ENCODE peak calls at places on chromosomes 11 and 22, in seven cellular contexts. Z, D, H, M, T, J and U are unnamed samples.

GRCh38 chr11:10409207-10409661 is 45.8 kb upstream of the AMPD3 start:
- DNase-seq in Z (peak; percentile 57), D (no peak), H (no peak), M (peak; percentile 50), T (no peak), J (no peak), U (no peak)

GRCh38 chr11:106415510-106415909 is 338.0 kb downstream of the AASDHPPT start:
- DNase-seq in Z (no peak), D (no peak), H (no peak), M (no peak), T (no peak), J (no peak), U (no peak)

GRCh38 chr22:45212306-45212709 is 28.4 kb downstream of the KIAA0930 start:
- DNase-seq in Z (peak; percentile 78), D (no peak), H (peak; percentile 93), M (peak; percentile 89), T (peak; percentile 76), J (no peak), U (peak; percentile 89)

GRCh38 chr11:14443642-14444041 is 56.0 kb downstream of the COPB1 start:
- DNase-seq in Z (no peak), D (no peak), H (peak; percentile 42), M (no peak), T (no peak), J (no peak), U (peak; percentile 37)

GRCh38 chr22:40602231-40602630 is 34.3 kb downstream of the MRTFA start:
- DNase-seq in Z (no peak), D (no peak), H (peak; percentile 18), M (no peak), T (no peak), J (no peak), U (peak; percentile 13)

GRCh38 chr11:61587541-61587941 is 6.7 kb upstream of the SYT7 start:
- DNase-seq in Z (peak; percentile 67), D (no peak), H (no peak), M (no peak), T (peak; percentile 95), J (peak; percentile 13), U (no peak)

GRCh38 chr11:21785351-21785750 is 407.5 kb upstream of the ANO5 start:
- DNase-seq in Z (no peak), D (no peak), H (no peak), M (no peak), T (no peak), J (no peak), U (no peak)

GRCh38 chr11:68447015-68447801 is 13.3 kb upstream of the PPP6R3 start:
- DNase-seq in Z (peak; percentile 78), D (peak; percentile 78), H (peak; percentile 58), M (no peak), T (peak; percentile 97), J (peak; percentile 58), U (peak; percentile 74)

GRCh38 chr11:72789493-72790131 is 4.2 kb downstream of the STARD10 start:
- DNase-seq in Z (no peak), D (no peak), H (no peak), M (no peak), T (peak; percentile 46), J (no peak), U (peak; percentile 40)

GRCh38 chr22:39967996-39968968 is 8.1 kb downstream of the TMA7B start:
- DNase-seq in Z (no peak), D (no peak), H (peak; percentile 13), M (peak; percentile 59), T (peak; percentile 64), J (no peak), U (peak; percentile 70)

GRCh38 chr11:32881286-32881685 is 11.3 kb upstream of the QSER1 start:
- DNase-seq in Z (no peak), D (no peak), H (no peak), M (no peak), T (no peak), J (no peak), U (no peak)

GRCh38 chr11:36156486-36157150 is 132.6 kb downstream of the COMMD9 start:
- DNase-seq in Z (no peak), D (no peak), H (no peak), M (no peak), T (no peak), J (no peak), U (peak; percentile 57)

GRCh38 chr11:93444671-93445073 is 98.5 kb downstream of the SMCO4 start:
- DNase-seq in Z (no peak), D (no peak), H (peak; percentile 55), M (no peak), T (peak; percentile 7), J (no peak), U (peak; percentile 42)

GRCh38 chr22:49882519-49883293 is 29.1 kb downstream of the ZBED4 start:
- DNase-seq in Z (no peak), D (no peak), H (peak; percentile 13), M (no peak), T (no peak), J (no peak), U (peak; percentile 13)

GRCh38 chr11:17986007-17986710 is 26.7 kb downstream of the SERGEF start:
- DNase-seq in Z (peak; percentile 45), D (no peak), H (peak; percentile 85), M (no peak), T (no peak), J (no peak), U (peak; percentile 72)

GRCh38 chr22:48238966-48239365 is 1476.5 kb downstream of the TBC1D22A start:
- DNase-seq in Z (no peak), D (no peak), H (no peak), M (peak; percentile 44), T (peak; percentile 37), J (no peak), U (no peak)

GRCh38 chr11:80702264-80702663 is 1261.4 kb upstream of the TENM4 start:
- DNase-seq in Z (no peak), D (no peak), H (no peak), M (no peak), T (no peak), J (no peak), U (no peak)

GRCh38 chr11:110082899-110083298 is 10.3 kb upstream of the ZC3H12C start:
- DNase-seq in Z (no peak), D (no peak), H (no peak), M (no peak), T (no peak), J (no peak), U (no peak)

GRCh38 chr11:73359930-73360742 is 16.1 kb upstream of the RELT start:
- DNase-seq in Z (peak; percentile 65), D (peak; percentile 59), H (peak; percentile 26), M (no peak), T (peak; percentile 94), J (no peak), U (peak; percentile 53)

GRCh38 chr11:77146261-77147035 is 18.4 kb downstream of the MYO7A start:
- DNase-seq in Z (no peak), D (no peak), H (no peak), M (no peak), T (no peak), J (no peak), U (no peak)

DNA sequence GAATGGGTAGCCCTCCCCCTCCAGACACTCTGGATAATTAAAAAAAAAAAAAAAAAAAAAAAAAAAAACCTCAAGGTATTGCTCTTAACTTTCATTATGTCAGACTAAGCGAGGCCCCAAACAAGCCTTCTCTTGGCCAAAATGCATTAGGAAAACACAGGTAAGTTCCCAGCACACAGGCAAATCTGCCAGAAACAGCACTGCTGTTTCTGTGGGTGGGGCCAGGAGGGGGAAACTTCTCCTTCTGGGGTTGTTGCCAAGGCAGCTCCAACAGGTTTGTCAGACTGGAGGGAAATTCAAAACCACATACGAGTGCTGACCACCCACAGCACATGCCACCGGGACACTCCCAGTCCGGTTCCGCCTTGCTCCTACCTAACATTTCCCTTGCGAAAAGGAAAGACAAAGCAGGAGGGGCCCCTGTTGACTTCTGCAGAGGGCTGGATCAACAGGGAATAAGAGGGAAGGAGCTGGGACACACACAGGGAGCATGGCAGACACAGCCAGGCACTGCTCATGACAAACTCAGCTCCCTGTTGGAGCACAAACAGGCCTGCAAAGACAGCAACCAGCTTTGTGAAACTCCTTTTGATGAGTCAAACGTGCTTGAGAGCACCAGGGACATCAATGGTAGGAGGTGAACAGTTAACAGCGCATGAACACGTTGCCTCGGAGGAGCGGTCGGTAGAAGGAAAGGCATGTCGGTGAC is 55.0 kb downstream of the MYH9 start:
- DNase-seq in Z (no peak), D (peak; percentile 36), H (peak; percentile 79), M (no peak), T (peak; percentile 74), J (peak; percentile 63), U (peak; percentile 73)
- H3K4me3 ChIP-seq in Z (no peak overlapping the region), D (peak overlapping the region; percentile 60), H (no peak overlapping the region), M (no peak overlapping the region), T (no peak overlapping the region), J (peak overlapping the region; percentile 58), U (no peak overlapping the region)

GRCh38 chr11:7671347-7671746 is 2.0 kb downstream of the CYB5R2 start:
- DNase-seq in Z (no peak), D (no peak), H (no peak), M (no peak), T (peak; percentile 2), J (no peak), U (no peak)
- H3K4me3 ChIP-seq in Z (no peak overlapping the region), D (no peak overlapping the region), H (no peak overlapping the region), M (no peak overlapping the region), T (no peak overlapping the region), J (no peak overlapping the region), U (no peak overlapping the region)

DNA sequence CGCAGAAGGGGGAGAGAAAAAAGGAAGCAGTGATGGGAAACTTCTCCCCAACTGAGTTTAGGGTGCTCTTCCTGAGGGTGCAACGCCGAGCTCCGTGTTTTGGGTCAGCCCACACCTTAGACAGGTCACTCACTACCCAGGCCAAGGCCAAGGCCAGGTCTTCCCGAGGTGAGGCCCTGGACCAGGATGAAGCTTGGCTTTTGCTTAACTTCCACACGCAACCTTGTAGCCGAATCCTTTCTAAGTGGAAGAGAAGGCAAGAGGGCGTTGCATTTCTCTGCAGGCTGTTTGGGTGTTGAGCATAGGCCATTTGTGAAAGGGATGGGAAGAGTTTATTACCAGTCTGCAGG is 1.4 kb downstream of the KREMEN1 start:
- DNase-seq in Z (no peak), D (no peak), H (no peak), M (no peak), T (no peak), J (no peak), U (no peak)
- H3K4me3 ChIP-seq in Z (peak overlapping the region; percentile 81), D (no peak overlapping the region), H (no peak overlapping the region), M (peak overlapping the region; percentile 71), T (peak overlapping the region; percentile 60), J (no peak overlapping the region), U (peak overlapping the region; percentile 62)

GRCh38 chr11:67056640-67057409 is at the start of gene RHOD:
- DNase-seq in Z (peak; percentile 63), D (no peak), H (no peak), M (no peak), T (peak; percentile 97), J (no peak), U (no peak)

GRCh38 chr11:67056267-67056639 is 394 bp upstream of the RHOD start:
- DNase-seq in Z (no peak), D (no peak), H (no peak), M (no peak), T (no peak), J (no peak), U (no peak)

GRCh38 chr11:67058506-67058905 is 1.9 kb downstream of the RHOD start:
- DNase-seq in Z (no peak), D (no peak), H (no peak), M (no peak), T (no peak), J (no peak), U (no peak)

GRCh38 chr11:67055812-67056211 is 835 bp upstream of the RHOD start:
- DNase-seq in Z (peak; percentile 26), D (no peak), H (no peak), M (no peak), T (peak; percentile 74), J (no peak), U (no peak)

DNA sequence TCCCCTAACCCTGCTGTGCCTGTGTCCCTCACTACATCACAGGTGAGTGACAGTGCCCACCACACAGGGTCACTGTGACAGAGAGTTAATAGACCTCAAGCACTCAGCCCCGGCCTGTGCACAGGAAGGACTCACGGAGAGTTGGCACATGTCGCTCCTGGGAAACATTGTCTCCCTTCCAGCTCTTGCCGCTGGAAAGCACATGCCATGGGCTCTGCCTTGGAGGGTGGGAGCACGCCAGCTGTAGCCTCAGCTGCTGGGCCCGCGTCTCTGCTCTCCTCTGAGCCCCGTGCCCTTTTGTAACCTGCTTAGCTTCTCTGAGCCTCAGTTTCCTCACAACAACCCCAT is 737 bp downstream of the RHOD start:
- DNase-seq in Z (peak; percentile 37), D (no peak), H (no peak), M (no peak), T (no peak), J (no peak), U (no peak)
- H3K4me3 ChIP-seq in Z (peak overlapping the region; percentile 80), D (no peak overlapping the region), H (peak overlapping the region; percentile 54), M (peak overlapping the region; percentile 55), T (peak overlapping the region; percentile 62), J (no peak overlapping the region), U (peak overlapping the region; percentile 50)